ENCODE peak calls at places on chromosomes 1 and 21, in nine cellular contexts. C is pancreas; G is body of pancreas; K is sigmoid colon; V is stomach; J is kidney; P is endothelial cell of umbilical vein; H is effector memory CD4-positive, alpha-beta T cell; N is transverse colon. L is an unnamed sample.

GRCh38 chr21:45870421-45870820 is 111.1 kb upstream of the COL6A1 start:
- DNase-seq in J (peak; percentile 52), C (no peak), G (no peak), V (peak; percentile 19), K (peak; percentile 39), H (no peak), P (no peak), N (no peak), L (peak; percentile 52)

GRCh38 chr21:37337831-37338230 is 28.7 kb upstream of the DYRK1A start:
- DNase-seq in N (no peak), G (no peak), K (no peak), J (no peak), H (no peak), P (no peak), C (no peak), V (no peak), L (no peak)

GRCh38 chr1:210244746-210245367 is 12.3 kb downstream of the SERTAD4 start:
- DNase-seq in N (no peak), C (no peak), H (no peak), V (no peak), P (no peak), K (no peak), G (no peak), J (no peak), L (no peak)

GRCh38 chr1:4394366-4394765 is 260.0 kb upstream of the AJAP1 start:
- DNase-seq in J (no peak), N (no peak), P (no peak), V (no peak), C (no peak), K (no peak), G (no peak), H (no peak), L (no peak)

GRCh38 chr21:24112020-24112419 is 1495.3 kb downstream of the MRPL39 start:
- DNase-seq in P (no peak), J (no peak), V (no peak), C (no peak), K (no peak), N (no peak), G (no peak), H (no peak), L (no peak)

GRCh38 chr1:58699011-58699762 is 675 bp downstream of the MYSM1 start:
- DNase-seq in V (no peak), H (no peak), N (peak; percentile 10), J (no peak), C (no peak), P (peak; percentile 63), K (no peak), G (peak; percentile 26), L (no peak)

GRCh38 chr1:109796484-109797305 is 33.0 kb upstream of the EPS8L3 start:
- DNase-seq in K (no peak), H (no peak), V (peak; percentile 24), N (peak; percentile 26), J (no peak), G (no peak), C (no peak), P (no peak), L (no peak)

GRCh38 chr21:17455451-17455850 is 57.4 kb upstream of the CXADR start:
- DNase-seq in C (no peak), K (no peak), P (no peak), G (no peak), N (no peak), V (no peak), J (no peak), H (no peak), L (no peak)

GRCh38 chr1:19754482-19754881 is 45.2 kb downstream of the TMCO4 start:
- DNase-seq in G (peak; percentile 58), C (peak; percentile 58), H (no peak), N (no peak), P (no peak), K (peak; percentile 78), J (no peak), V (no peak), L (peak; percentile 19)

GRCh38 chr1:233248014-233248413 is 47.5 kb downstream of the PCNX2 start:
- DNase-seq in P (no peak), J (no peak), V (no peak), N (no peak), G (no peak), K (no peak), H (no peak), C (no peak), L (no peak)

GRCh38 chr1:119673171-119673940 is 25.3 kb upstream of the ZNF697 start:
- DNase-seq in V (no peak), C (no peak), G (no peak), H (no peak), P (peak; percentile 60), J (no peak), K (no peak), N (no peak), L (no peak)

DNA sequence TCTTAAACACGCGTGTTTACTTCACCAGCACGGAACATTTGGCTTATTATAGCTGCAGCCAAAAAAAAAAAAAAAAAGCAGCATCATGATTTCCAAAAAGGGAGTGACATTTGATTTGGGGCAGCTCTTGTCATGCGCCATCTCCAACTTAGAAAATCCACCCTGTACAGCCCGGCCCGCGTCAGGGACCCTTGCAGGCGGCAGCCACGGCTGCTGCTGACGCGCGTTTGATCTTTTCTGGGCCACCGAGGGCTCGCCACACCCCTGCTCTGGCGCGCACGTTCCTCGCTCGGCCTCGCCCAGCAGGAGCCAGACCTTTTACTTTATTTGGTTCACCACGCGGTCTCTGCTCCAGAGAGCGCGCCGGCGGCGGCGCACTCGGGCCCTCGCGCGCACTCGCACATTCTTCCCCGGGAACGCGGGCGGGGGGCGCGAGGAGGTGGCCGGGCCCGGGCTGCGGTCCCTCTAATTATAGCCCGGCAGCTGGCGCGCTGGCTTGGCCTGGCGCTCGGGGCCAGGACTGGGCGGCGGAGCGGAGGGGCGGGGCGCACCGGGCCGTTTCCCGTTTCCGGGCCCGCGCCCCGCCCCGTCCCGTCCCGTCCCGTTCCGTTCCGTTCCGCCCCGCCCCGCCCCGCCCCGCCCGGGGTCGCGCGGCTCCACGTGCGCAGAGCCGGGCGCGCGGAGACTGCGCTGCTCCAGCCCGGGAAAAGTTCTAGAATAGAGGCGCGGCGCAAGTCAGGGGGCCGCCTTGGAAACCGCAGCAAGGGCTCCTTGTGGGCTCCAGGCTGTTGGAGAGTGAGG is 10.2 kb downstream of the IRF2BP2 start:
- DNase-seq in H (peak; percentile 69), G (peak; percentile 93), K (peak; percentile 95), C (peak; percentile 85), P (peak; percentile 92), N (peak; percentile 92), J (peak; percentile 96), V (peak; percentile 89), L (peak; percentile 94)
- H3K4me1 ChIP-seq in H (peaks cover 36% of the 10 kb centered on the region), G (peaks cover 55% of the 10 kb centered on the region), K (peaks cover 55% of the 10 kb centered on the region), C (peaks cover 38% of the 10 kb centered on the region), P (peaks cover 50% of the 10 kb centered on the region), N (peaks cover 66% of the 10 kb centered on the region), J (peaks cover 27% of the 10 kb centered on the region), V (peaks cover 48% of the 10 kb centered on the region), L (peaks cover 52% of the 10 kb centered on the region)

GRCh38 chr1:226948996-226949395 is 8.9 kb downstream of the COQ8A start:
- DNase-seq in K (no peak), H (no peak), J (no peak), C (no peak), V (no peak), N (no peak), P (no peak), G (no peak), L (no peak)
- H3K27ac ChIP-seq in K (no peak overlapping the region), H (no peak overlapping the region), J (no peak overlapping the region), C (no peak overlapping the region), V (no peak overlapping the region), N (no peak overlapping the region), P (no peak overlapping the region), G (no peak overlapping the region), L (no peak overlapping the region)

GRCh38 chr1:167148388-167148787 is 54.5 kb downstream of the STYXL2 start:
- DNase-seq in V (no peak), H (no peak), C (no peak), J (no peak), K (no peak), N (no peak), G (no peak), P (no peak), L (no peak)
- H3K4me1 ChIP-seq in V (no peaks in the 10 kb centered on the region), H (no peaks in the 10 kb centered on the region), C (no peaks in the 10 kb centered on the region), J (no peaks in the 10 kb centered on the region), K (peaks cover 12% of the 10 kb centered on the region), N (no peaks in the 10 kb centered on the region), G (no peaks in the 10 kb centered on the region), P (no peaks in the 10 kb centered on the region), L (no peaks in the 10 kb centered on the region)

DNA sequence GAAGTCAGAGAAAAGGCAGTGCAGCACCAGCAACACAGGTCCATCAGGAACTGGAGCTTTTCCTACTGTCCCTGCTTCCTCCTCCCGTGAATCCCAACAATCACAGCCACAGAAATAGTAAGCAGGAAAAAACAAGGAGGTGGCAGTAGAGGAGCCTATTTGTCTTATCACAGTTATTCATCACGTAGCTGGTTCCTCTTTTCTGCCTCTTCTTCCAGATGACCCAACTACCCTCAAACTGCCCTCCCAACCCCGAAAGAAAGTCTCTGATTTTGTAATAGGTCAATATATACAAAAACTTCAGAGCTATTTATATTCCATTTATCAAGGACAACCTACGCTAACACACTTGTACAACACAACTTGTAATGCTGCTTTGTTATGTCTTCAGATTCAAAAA is 21.4 kb downstream of the GNB1 start:
- DNase-seq in C (no peak), N (no peak), K (no peak), G (no peak), V (no peak), P (no peak), J (no peak), H (no peak), L (peak; percentile 5)
- H3K27ac ChIP-seq in C (no peak overlapping the region), N (no peak overlapping the region), K (no peak overlapping the region), G (no peak overlapping the region), V (no peak overlapping the region), P (no peak overlapping the region), J (no peak overlapping the region), H (no peak overlapping the region), L (no peak overlapping the region)

DNA sequence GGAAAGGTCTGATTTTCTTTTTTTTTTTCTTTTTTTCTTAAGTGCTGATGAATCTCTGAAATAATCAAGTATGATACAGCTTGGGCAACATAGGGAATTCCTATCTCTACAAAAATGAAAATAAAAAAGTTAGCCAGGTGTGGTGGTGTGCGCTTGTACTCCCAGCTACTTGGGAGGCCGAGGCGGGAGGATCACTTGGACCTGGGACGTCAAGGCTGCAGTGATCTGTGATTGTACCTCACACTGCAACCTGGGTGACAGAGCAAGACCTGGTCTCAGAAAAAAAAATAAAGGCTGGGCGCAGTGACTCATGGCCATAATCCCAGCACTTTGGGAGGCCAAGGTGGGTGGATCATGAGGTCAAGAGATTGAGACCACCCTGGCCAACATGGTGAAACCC is 6.0 kb downstream of the TRAPPC10 start:
- DNase-seq in J (no peak), V (no peak), P (no peak), K (no peak), C (no peak), H (no peak), G (no peak), N (no peak), L (no peak)
- H3K4me1 ChIP-seq in J (peaks cover 6% of the 10 kb centered on the region), V (peaks cover 29% of the 10 kb centered on the region), P (peaks cover 8% of the 10 kb centered on the region), K (peaks cover 51% of the 10 kb centered on the region), C (peaks cover 6% of the 10 kb centered on the region), H (peaks cover 57% of the 10 kb centered on the region), G (peaks cover 56% of the 10 kb centered on the region), N (peaks cover 76% of the 10 kb centered on the region), L (peaks cover 48% of the 10 kb centered on the region)